ENCODE peak calls at places on chromosome 15, in seven cellular contexts. One of them, this sample, is unnamed. For H3K4me1, the result is how much of the 10 kb centered on the place peaks cover.

GRCh38 chr15:91839867-91840266 is 13.6 kb upstream of the SLCO3A1 start:
- DNase-seq in spleen: no peak
- DNase-seq in PC-9: no peak
- DNase-seq in heart right ventricle: no peak
- DNase-seq in astrocyte: no peak
- DNase-seq in CD8-positive, alpha-beta T cell: no peak
- DNase-seq in left ventricle myocardium inferior: no peak
- DNase-seq in this sample: no peak

GRCh38 chr15:85661859-85662258 is 132.9 kb downstream of the KLHL25 start:
- DNase-seq in CD8-positive, alpha-beta T cell: no peak
- DNase-seq in left ventricle myocardium inferior: no peak
- DNase-seq in spleen: no peak
- DNase-seq in astrocyte: no peak
- DNase-seq in heart right ventricle: no peak
- DNase-seq in PC-9: no peak
- DNase-seq in this sample: no peak

GRCh38 chr15:83943849-83944404 is 290.0 kb downstream of the ADAMTSL3 start:
- DNase-seq in heart right ventricle: no peak
- DNase-seq in PC-9: no peak
- DNase-seq in astrocyte: no peak
- DNase-seq in spleen: no peak
- DNase-seq in left ventricle myocardium inferior: no peak
- DNase-seq in CD8-positive, alpha-beta T cell: no peak
- DNase-seq in this sample: no peak

GRCh38 chr15:66798426-66799061 is 96.5 kb downstream of the SMAD6 start:
- DNase-seq in spleen: no peak
- DNase-seq in PC-9: no peak
- DNase-seq in heart right ventricle: no peak
- DNase-seq in left ventricle myocardium inferior: no peak
- DNase-seq in astrocyte: peak
- DNase-seq in CD8-positive, alpha-beta T cell: no peak
- DNase-seq in this sample: no peak

GRCh38 chr15:49169880-49170597 is at the start of gene GALK2:
- DNase-seq in astrocyte: peak
- DNase-seq in spleen: peak
- DNase-seq in heart right ventricle: peak
- DNase-seq in CD8-positive, alpha-beta T cell: peak
- DNase-seq in PC-9: peak
- DNase-seq in left ventricle myocardium inferior: peak
- DNase-seq in this sample: peak

GRCh38 chr15:91892417-91892816 is 38.9 kb downstream of the SLCO3A1 start:
- DNase-seq in heart right ventricle: no peak
- DNase-seq in left ventricle myocardium inferior: no peak
- DNase-seq in spleen: no peak
- DNase-seq in astrocyte: no peak
- DNase-seq in PC-9: no peak
- DNase-seq in CD8-positive, alpha-beta T cell: no peak
- DNase-seq in this sample: no peak

GRCh38 chr15:60389261-60390077 is 8.3 kb downstream of the ANXA2 start:
- DNase-seq in astrocyte: no peak
- DNase-seq in PC-9: no peak
- DNase-seq in CD8-positive, alpha-beta T cell: no peak
- DNase-seq in spleen: no peak
- DNase-seq in left ventricle myocardium inferior: no peak
- DNase-seq in heart right ventricle: no peak
- DNase-seq in this sample: no peak

GRCh38 chr15:76837474-76837873 is 67.7 kb downstream of the SCAPER start:
- DNase-seq in CD8-positive, alpha-beta T cell: no peak
- DNase-seq in spleen: no peak
- DNase-seq in astrocyte: peak
- DNase-seq in heart right ventricle: no peak
- DNase-seq in left ventricle myocardium inferior: no peak
- DNase-seq in PC-9: no peak
- DNase-seq in this sample: no peak

GRCh38 chr15:88894348-88894818 is 961 bp downstream of the HAPLN3 start:
- DNase-seq in CD8-positive, alpha-beta T cell: peak
- DNase-seq in heart right ventricle: peak
- DNase-seq in spleen: peak
- DNase-seq in astrocyte: no peak
- DNase-seq in left ventricle myocardium inferior: peak
- DNase-seq in PC-9: peak
- DNase-seq in this sample: no peak

GRCh38 chr15:73711526-73711925 is 27.3 kb downstream of the CD276 start:
- DNase-seq in heart right ventricle: no peak
- DNase-seq in left ventricle myocardium inferior: no peak
- DNase-seq in astrocyte: no peak
- DNase-seq in CD8-positive, alpha-beta T cell: no peak
- DNase-seq in spleen: no peak
- DNase-seq in PC-9: no peak
- DNase-seq in this sample: no peak

GRCh38 chr15:27885226-27885625 is 213.9 kb downstream of the OCA2 start:
- DNase-seq in spleen: no peak
- DNase-seq in heart right ventricle: no peak
- DNase-seq in PC-9: no peak
- DNase-seq in astrocyte: no peak
- DNase-seq in left ventricle myocardium inferior: no peak
- DNase-seq in CD8-positive, alpha-beta T cell: no peak
- DNase-seq in this sample: no peak

GRCh38 chr15:63440756-63441155 is 59.1 kb upstream of the CA12 start:
- DNase-seq in heart right ventricle: no peak
- DNase-seq in spleen: no peak
- DNase-seq in astrocyte: no peak
- DNase-seq in left ventricle myocardium inferior: no peak
- DNase-seq in PC-9: no peak
- DNase-seq in CD8-positive, alpha-beta T cell: no peak
- DNase-seq in this sample: no peak

GRCh38 chr15:63480441-63480821 is 24.0 kb upstream of the USP3 start:
- DNase-seq in PC-9: no peak
- DNase-seq in spleen: no peak
- DNase-seq in left ventricle myocardium inferior: no peak
- DNase-seq in CD8-positive, alpha-beta T cell: no peak
- DNase-seq in astrocyte: no peak
- DNase-seq in heart right ventricle: no peak
- DNase-seq in this sample: no peak

GRCh38 chr15:66766282-66767228 is 64.5 kb downstream of the SMAD6 start:
- DNase-seq in left ventricle myocardium inferior: no peak
- DNase-seq in spleen: no peak
- DNase-seq in CD8-positive, alpha-beta T cell: no peak
- DNase-seq in heart right ventricle: no peak
- DNase-seq in PC-9: peak
- DNase-seq in astrocyte: peak
- DNase-seq in this sample: no peak

GRCh38 chr15:38612159-38612863 is 47.7 kb upstream of the RASGRP1 start:
- DNase-seq in CD8-positive, alpha-beta T cell: no peak
- DNase-seq in astrocyte: no peak
- DNase-seq in heart right ventricle: no peak
- DNase-seq in PC-9: no peak
- DNase-seq in spleen: no peak
- DNase-seq in left ventricle myocardium inferior: no peak
- DNase-seq in this sample: no peak

GRCh38 chr15:82294061-82294690 is 31.6 kb downstream of the SAXO2 start:
- DNase-seq in heart right ventricle: no peak
- DNase-seq in astrocyte: no peak
- DNase-seq in CD8-positive, alpha-beta T cell: no peak
- DNase-seq in left ventricle myocardium inferior: no peak
- DNase-seq in PC-9: no peak
- DNase-seq in spleen: no peak
- DNase-seq in this sample: no peak

DNA sequence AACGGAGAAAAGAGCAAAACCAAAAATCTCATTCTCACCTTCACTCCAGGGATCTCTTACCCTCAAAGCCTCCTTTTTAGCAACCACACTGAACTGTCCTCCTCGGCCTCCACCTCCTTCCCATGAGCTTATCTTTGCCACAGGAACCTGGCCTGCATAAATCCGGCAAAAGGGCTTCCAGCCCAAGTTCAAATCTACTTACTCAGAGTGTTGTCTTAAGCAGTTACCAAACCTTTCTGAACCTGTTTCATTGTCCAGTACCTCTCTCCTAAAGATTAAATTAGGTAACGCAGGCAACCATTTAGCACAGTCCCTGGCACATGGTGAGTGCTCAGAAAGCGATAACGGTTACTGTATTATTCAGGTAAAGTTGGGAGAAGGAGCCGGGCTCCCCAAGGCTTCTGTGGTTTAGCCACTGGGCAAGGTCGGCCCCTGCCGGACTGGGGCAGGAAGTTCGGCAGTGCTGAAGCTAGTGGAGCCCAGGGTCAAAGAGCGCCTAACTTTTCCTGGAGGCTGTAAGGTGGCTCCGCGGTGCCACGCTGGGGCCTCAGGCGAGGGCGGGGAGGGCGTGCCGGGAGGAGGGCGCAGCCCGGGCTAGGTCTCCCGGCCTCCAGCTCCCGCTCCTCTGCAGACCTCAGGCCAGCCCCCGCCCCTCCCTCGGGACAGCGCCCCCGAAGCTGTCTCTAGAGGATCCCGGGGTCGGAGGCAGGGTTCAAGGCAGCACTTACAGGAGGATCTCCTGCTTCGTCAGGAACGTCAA is 620 bp downstream of the CIB1 start:
- DNase-seq in spleen: peak
- DNase-seq in astrocyte: peak
- DNase-seq in left ventricle myocardium inferior: peak
- DNase-seq in heart right ventricle: peak
- DNase-seq in PC-9: peak
- DNase-seq in CD8-positive, alpha-beta T cell: no peak
- DNase-seq in this sample: peak
- TF ChIP-seq CTCF in spleen: peak
- TF ChIP-seq CTCF in astrocyte: no peak
- TF ChIP-seq CTCF in left ventricle myocardium inferior: peak
- TF ChIP-seq CTCF in heart right ventricle: no peak
- TF ChIP-seq CTCF in PC-9: peak
- TF ChIP-seq CTCF in CD8-positive, alpha-beta T cell: no peak
- TF ChIP-seq CTCF in this sample: peak

DNA sequence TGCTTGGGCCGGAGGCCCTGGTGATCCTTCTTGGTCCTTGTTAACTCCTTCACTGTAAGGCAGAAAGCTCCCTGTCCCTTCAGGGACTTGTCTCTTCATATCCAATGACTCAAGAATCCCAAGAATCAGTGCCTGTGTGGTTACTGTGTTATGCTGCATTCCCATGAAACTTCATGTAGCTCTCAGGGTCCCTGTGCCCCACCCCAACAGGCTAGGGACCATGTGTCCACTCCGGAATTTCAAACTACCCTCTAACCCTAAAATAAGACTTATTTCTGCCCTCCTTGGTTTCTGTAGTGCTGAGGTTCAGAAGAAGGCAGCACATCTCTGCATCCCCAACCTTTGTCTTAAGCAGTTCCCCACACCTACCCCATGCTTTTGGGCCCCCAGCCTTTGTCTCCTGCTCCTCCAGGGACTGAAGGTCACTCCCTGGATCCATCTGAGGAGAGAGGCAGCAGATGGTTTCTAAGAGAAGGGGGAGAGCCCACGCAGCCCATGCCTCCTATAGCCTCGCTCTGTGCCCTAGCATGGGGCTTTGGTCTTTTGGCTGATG is 531 bp upstream of the MAP1A start:
- DNase-seq in left ventricle myocardium inferior: no peak
- DNase-seq in astrocyte: peak
- DNase-seq in heart right ventricle: no peak
- DNase-seq in PC-9: no peak
- DNase-seq in CD8-positive, alpha-beta T cell: peak
- DNase-seq in spleen: no peak
- DNase-seq in this sample: no peak
- H3K4me3 ChIP-seq in left ventricle myocardium inferior: peak
- H3K4me3 ChIP-seq in astrocyte: peak
- H3K4me3 ChIP-seq in heart right ventricle: peak
- H3K4me3 ChIP-seq in PC-9: no peak
- H3K4me3 ChIP-seq in CD8-positive, alpha-beta T cell: no peak
- H3K4me3 ChIP-seq in spleen: no peak
- H3K4me3 ChIP-seq in this sample: no peak

DNA sequence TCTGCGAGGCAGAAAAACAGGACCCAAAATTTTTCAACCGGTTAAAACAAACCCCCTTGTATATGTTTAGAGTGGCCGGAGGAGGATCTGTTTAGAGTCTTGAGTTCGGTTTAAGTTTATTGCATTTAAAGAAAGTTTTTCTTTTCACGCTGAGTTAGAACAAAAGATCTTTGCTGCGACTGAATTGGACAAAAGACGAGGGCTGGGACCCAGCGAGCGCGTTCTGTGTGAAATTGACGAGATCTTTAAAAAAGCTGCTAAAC is 9.8 kb downstream of the NR2F2 start:
- DNase-seq in heart right ventricle: no peak
- DNase-seq in CD8-positive, alpha-beta T cell: no peak
- DNase-seq in PC-9: no peak
- DNase-seq in left ventricle myocardium inferior: no peak
- DNase-seq in astrocyte: no peak
- DNase-seq in spleen: no peak
- DNase-seq in this sample: no peak
- H3K4me1 ChIP-seq in heart right ventricle: under half
- H3K4me1 ChIP-seq in CD8-positive, alpha-beta T cell: under half
- H3K4me1 ChIP-seq in PC-9: under half
- H3K4me1 ChIP-seq in left ventricle myocardium inferior: half or more
- H3K4me1 ChIP-seq in astrocyte: under half
- H3K4me1 ChIP-seq in spleen: under half
- H3K4me1 ChIP-seq in this sample: under half

GRCh38 chr15:57502116-57502515 is 89.6 kb upstream of the MYZAP start:
- DNase-seq in left ventricle myocardium inferior: no peak
- DNase-seq in PC-9: no peak
- DNase-seq in astrocyte: no peak
- DNase-seq in spleen: no peak
- DNase-seq in heart right ventricle: no peak
- DNase-seq in CD8-positive, alpha-beta T cell: no peak
- DNase-seq in this sample: no peak

GRCh38 chr15:57504599-57504940 is 87.1 kb upstream of the MYZAP start:
- DNase-seq in left ventricle myocardium inferior: no peak
- DNase-seq in heart right ventricle: no peak
- DNase-seq in spleen: no peak
- DNase-seq in PC-9: no peak
- DNase-seq in astrocyte: no peak
- DNase-seq in CD8-positive, alpha-beta T cell: no peak
- DNase-seq in this sample: no peak

GRCh38 chr15:57505056-57505713 is 86.5 kb upstream of the MYZAP start:
- DNase-seq in spleen: no peak
- DNase-seq in CD8-positive, alpha-beta T cell: no peak
- DNase-seq in PC-9: peak
- DNase-seq in astrocyte: no peak
- DNase-seq in heart right ventricle: no peak
- DNase-seq in left ventricle myocardium inferior: no peak
- DNase-seq in this sample: no peak

GRCh38 chr15:57503911-57504598 is 87.6 kb upstream of the MYZAP start:
- DNase-seq in left ventricle myocardium inferior: no peak
- DNase-seq in astrocyte: no peak
- DNase-seq in CD8-positive, alpha-beta T cell: no peak
- DNase-seq in spleen: no peak
- DNase-seq in heart right ventricle: no peak
- DNase-seq in PC-9: no peak
- DNase-seq in this sample: no peak

DNA sequence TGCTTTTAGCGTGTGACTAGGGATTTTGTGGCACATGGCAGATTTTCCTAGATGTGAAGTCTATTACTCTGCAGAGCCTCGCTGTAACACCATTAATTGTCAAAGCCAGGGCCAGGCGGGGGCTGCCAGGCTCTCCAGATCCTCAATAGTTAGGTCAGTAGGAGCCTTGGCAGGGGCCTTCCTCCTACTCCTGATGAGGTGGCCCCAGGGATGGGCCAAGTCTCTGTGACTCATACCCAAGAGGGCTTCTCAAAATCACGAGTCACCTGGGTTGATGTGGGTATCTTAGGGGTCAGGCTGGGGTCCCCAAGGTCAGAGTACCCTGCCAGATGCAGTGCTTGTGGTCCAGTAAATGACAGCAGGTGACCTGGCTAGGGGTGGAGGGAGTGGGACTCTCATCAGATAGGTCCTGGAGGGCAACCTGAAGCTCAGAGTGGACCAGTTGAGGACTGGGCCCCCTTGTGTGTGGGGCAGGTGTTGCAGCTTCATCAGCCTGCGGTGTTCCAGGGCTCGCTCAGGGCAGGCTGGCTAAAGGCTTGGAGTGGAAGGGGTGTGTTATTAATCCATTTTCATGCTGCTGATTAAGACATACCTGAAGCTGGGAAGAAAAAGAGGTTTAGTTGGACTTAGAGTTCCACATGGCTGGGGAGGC is 88.5 kb upstream of the MYZAP start:
- DNase-seq in spleen: no peak
- DNase-seq in astrocyte: no peak
- DNase-seq in left ventricle myocardium inferior: no peak
- DNase-seq in CD8-positive, alpha-beta T cell: no peak
- DNase-seq in heart right ventricle: no peak
- DNase-seq in PC-9: no peak
- DNase-seq in this sample: no peak
- TF ChIP-seq CTCF in spleen: no peak
- TF ChIP-seq CTCF in astrocyte: no peak
- TF ChIP-seq CTCF in left ventricle myocardium inferior: no peak
- TF ChIP-seq CTCF in CD8-positive, alpha-beta T cell: no peak
- TF ChIP-seq CTCF in heart right ventricle: no peak
- TF ChIP-seq CTCF in PC-9: no peak
- TF ChIP-seq CTCF in this sample: peak